ENCODE peak calls at places on chromosomes 5 and 9, in seven cellular contexts. One of them, this sample, is unnamed.

GRCh38 chr5:172788771-172789686 is 18.0 kb upstream of the DUSP1 start:
- DNase-seq in heart left ventricle: peak
- DNase-seq in stomach: peak
- DNase-seq in progenitor cell of endocrine pancreas: no peak
- DNase-seq in neural crest cell: no peak
- DNase-seq in WTC11: no peak
- DNase-seq in body of pancreas: peak
- DNase-seq in this sample: no peak

GRCh38 chr9:16426716-16427115 is 443.8 kb downstream of the BNC2 start:
- DNase-seq in WTC11: no peak
- DNase-seq in heart left ventricle: no peak
- DNase-seq in body of pancreas: no peak
- DNase-seq in stomach: no peak
- DNase-seq in neural crest cell: no peak
- DNase-seq in progenitor cell of endocrine pancreas: no peak
- DNase-seq in this sample: no peak

GRCh38 chr9:15965246-15965745 is 412.5 kb downstream of the CCDC171 start:
- DNase-seq in heart left ventricle: no peak
- DNase-seq in stomach: no peak
- DNase-seq in WTC11: no peak
- DNase-seq in neural crest cell: no peak
- DNase-seq in body of pancreas: no peak
- DNase-seq in progenitor cell of endocrine pancreas: no peak
- DNase-seq in this sample: no peak

GRCh38 chr9:131259432-131259885 is 16.9 kb downstream of the FAM78A start:
- DNase-seq in neural crest cell: no peak
- DNase-seq in heart left ventricle: no peak
- DNase-seq in progenitor cell of endocrine pancreas: no peak
- DNase-seq in stomach: no peak
- DNase-seq in body of pancreas: no peak
- DNase-seq in WTC11: no peak
- DNase-seq in this sample: no peak

GRCh38 chr5:36744678-36745659 is 131.6 kb upstream of the NIPBL start:
- DNase-seq in neural crest cell: peak
- DNase-seq in body of pancreas: peak
- DNase-seq in heart left ventricle: peak
- DNase-seq in progenitor cell of endocrine pancreas: peak
- DNase-seq in WTC11: peak
- DNase-seq in stomach: peak
- DNase-seq in this sample: peak

GRCh38 chr5:21661129-21661528 is 1192.0 kb downstream of the CDH12 start:
- DNase-seq in WTC11: no peak
- DNase-seq in heart left ventricle: no peak
- DNase-seq in body of pancreas: no peak
- DNase-seq in progenitor cell of endocrine pancreas: no peak
- DNase-seq in neural crest cell: no peak
- DNase-seq in stomach: no peak
- DNase-seq in this sample: no peak

GRCh38 chr5:88388476-88389170 is 120.0 kb upstream of the TMEM161B start:
- DNase-seq in heart left ventricle: no peak
- DNase-seq in neural crest cell: no peak
- DNase-seq in body of pancreas: no peak
- DNase-seq in stomach: no peak
- DNase-seq in progenitor cell of endocrine pancreas: no peak
- DNase-seq in WTC11: no peak
- DNase-seq in this sample: no peak

GRCh38 chr5:171783051-171783450 is 2.6 kb upstream of the SMIM23 start:
- DNase-seq in heart left ventricle: no peak
- DNase-seq in neural crest cell: no peak
- DNase-seq in WTC11: no peak
- DNase-seq in progenitor cell of endocrine pancreas: no peak
- DNase-seq in stomach: no peak
- DNase-seq in body of pancreas: no peak
- DNase-seq in this sample: no peak

GRCh38 chr9:124045076-124045829 is 33.7 kb downstream of the LHX2 start:
- DNase-seq in WTC11: peak
- DNase-seq in neural crest cell: no peak
- DNase-seq in heart left ventricle: peak
- DNase-seq in stomach: peak
- DNase-seq in body of pancreas: peak
- DNase-seq in progenitor cell of endocrine pancreas: no peak
- DNase-seq in this sample: no peak

GRCh38 chr5:59119480-59119879 is 536.6 kb downstream of the RAB3C start:
- DNase-seq in body of pancreas: no peak
- DNase-seq in neural crest cell: no peak
- DNase-seq in WTC11: no peak
- DNase-seq in heart left ventricle: no peak
- DNase-seq in progenitor cell of endocrine pancreas: no peak
- DNase-seq in stomach: no peak
- DNase-seq in this sample: no peak

GRCh38 chr9:72292874-72293607 is 72.0 kb downstream of the ZFAND5 start:
- DNase-seq in heart left ventricle: no peak
- DNase-seq in stomach: peak
- DNase-seq in neural crest cell: no peak
- DNase-seq in WTC11: no peak
- DNase-seq in progenitor cell of endocrine pancreas: no peak
- DNase-seq in body of pancreas: no peak
- DNase-seq in this sample: no peak

GRCh38 chr9:132147331-132147730 is 14.5 kb upstream of the NTNG2 start:
- DNase-seq in WTC11: no peak
- DNase-seq in neural crest cell: no peak
- DNase-seq in progenitor cell of endocrine pancreas: no peak
- DNase-seq in heart left ventricle: no peak
- DNase-seq in body of pancreas: no peak
- DNase-seq in stomach: no peak
- DNase-seq in this sample: no peak

GRCh38 chr5:51411917-51412316 is 28.7 kb downstream of the ISL1 start:
- DNase-seq in neural crest cell: no peak
- DNase-seq in body of pancreas: no peak
- DNase-seq in progenitor cell of endocrine pancreas: no peak
- DNase-seq in heart left ventricle: no peak
- DNase-seq in stomach: no peak
- DNase-seq in WTC11: no peak
- DNase-seq in this sample: no peak

GRCh38 chr5:167699434-167699833 is 592.0 kb upstream of the WWC1 start:
- DNase-seq in neural crest cell: no peak
- DNase-seq in progenitor cell of endocrine pancreas: no peak
- DNase-seq in stomach: no peak
- DNase-seq in WTC11: no peak
- DNase-seq in heart left ventricle: no peak
- DNase-seq in body of pancreas: no peak
- DNase-seq in this sample: no peak

GRCh38 chr5:168468836-168469235 is 17.4 kb upstream of the RARS1 start:
- DNase-seq in stomach: no peak
- DNase-seq in body of pancreas: no peak
- DNase-seq in neural crest cell: no peak
- DNase-seq in progenitor cell of endocrine pancreas: no peak
- DNase-seq in WTC11: no peak
- DNase-seq in heart left ventricle: no peak
- DNase-seq in this sample: no peak

GRCh38 chr5:158543539-158544387 is 556.0 kb downstream of the EBF1 start:
- DNase-seq in body of pancreas: no peak
- DNase-seq in neural crest cell: no peak
- DNase-seq in progenitor cell of endocrine pancreas: no peak
- DNase-seq in WTC11: no peak
- DNase-seq in heart left ventricle: no peak
- DNase-seq in stomach: no peak
- DNase-seq in this sample: no peak

GRCh38 chr5:855771-856530 is 5.2 kb upstream of the ZDHHC11 start:
- DNase-seq in WTC11: no peak
- DNase-seq in stomach: no peak
- DNase-seq in body of pancreas: no peak
- DNase-seq in heart left ventricle: peak
- DNase-seq in progenitor cell of endocrine pancreas: no peak
- DNase-seq in neural crest cell: no peak
- DNase-seq in this sample: no peak

GRCh38 chr5:139012170-139012569 is 137.0 kb upstream of the LRRTM2 start:
- DNase-seq in WTC11: peak
- DNase-seq in heart left ventricle: no peak
- DNase-seq in progenitor cell of endocrine pancreas: no peak
- DNase-seq in body of pancreas: no peak
- DNase-seq in neural crest cell: no peak
- DNase-seq in stomach: no peak
- DNase-seq in this sample: no peak

GRCh38 chr5:37840036-37840909 is at the start of gene GDNF:
- DNase-seq in stomach: peak
- DNase-seq in body of pancreas: no peak
- DNase-seq in WTC11: peak
- DNase-seq in heart left ventricle: peak
- DNase-seq in neural crest cell: peak
- DNase-seq in progenitor cell of endocrine pancreas: peak
- DNase-seq in this sample: no peak

GRCh38 chr9:37339945-37340344 is 82.6 kb upstream of the GRHPR start:
- DNase-seq in neural crest cell: no peak
- DNase-seq in body of pancreas: no peak
- DNase-seq in WTC11: no peak
- DNase-seq in progenitor cell of endocrine pancreas: no peak
- DNase-seq in stomach: no peak
- DNase-seq in heart left ventricle: no peak
- DNase-seq in this sample: no peak

GRCh38 chr9:111153973-111154590 is 115.8 kb upstream of the LPAR1 start:
- DNase-seq in body of pancreas: no peak
- DNase-seq in WTC11: no peak
- DNase-seq in neural crest cell: no peak
- DNase-seq in heart left ventricle: no peak
- DNase-seq in progenitor cell of endocrine pancreas: no peak
- DNase-seq in stomach: no peak
- DNase-seq in this sample: no peak

GRCh38 chr9:4967521-4967920 is 17.6 kb upstream of the JAK2 start:
- DNase-seq in neural crest cell: no peak
- DNase-seq in progenitor cell of endocrine pancreas: no peak
- DNase-seq in stomach: no peak
- DNase-seq in WTC11: no peak
- DNase-seq in body of pancreas: no peak
- DNase-seq in heart left ventricle: no peak
- DNase-seq in this sample: no peak

GRCh38 chr5:132807163-132807838 is 5.8 kb upstream of the SOWAHA start:
- DNase-seq in body of pancreas: peak
- DNase-seq in neural crest cell: peak
- DNase-seq in WTC11: peak
- DNase-seq in progenitor cell of endocrine pancreas: no peak
- DNase-seq in heart left ventricle: no peak
- DNase-seq in stomach: peak
- DNase-seq in this sample: no peak

GRCh38 chr5:132797651-132798050 is 15.5 kb upstream of the SOWAHA start:
- DNase-seq in WTC11: no peak
- DNase-seq in progenitor cell of endocrine pancreas: no peak
- DNase-seq in heart left ventricle: no peak
- DNase-seq in neural crest cell: no peak
- DNase-seq in stomach: no peak
- DNase-seq in body of pancreas: no peak
- DNase-seq in this sample: no peak

GRCh38 chr5:132799392-132799791 is 13.7 kb upstream of the SOWAHA start:
- DNase-seq in progenitor cell of endocrine pancreas: no peak
- DNase-seq in WTC11: no peak
- DNase-seq in heart left ventricle: no peak
- DNase-seq in stomach: no peak
- DNase-seq in neural crest cell: no peak
- DNase-seq in body of pancreas: no peak
- DNase-seq in this sample: no peak

GRCh38 chr5:132800545-132800944 is 12.6 kb upstream of the SOWAHA start:
- DNase-seq in stomach: no peak
- DNase-seq in heart left ventricle: no peak
- DNase-seq in neural crest cell: no peak
- DNase-seq in progenitor cell of endocrine pancreas: no peak
- DNase-seq in body of pancreas: no peak
- DNase-seq in WTC11: no peak
- DNase-seq in this sample: no peak

GRCh38 chr5:132802044-132802684 is 10.9 kb upstream of the SOWAHA start:
- DNase-seq in stomach: no peak
- DNase-seq in neural crest cell: no peak
- DNase-seq in heart left ventricle: no peak
- DNase-seq in progenitor cell of endocrine pancreas: no peak
- DNase-seq in body of pancreas: no peak
- DNase-seq in WTC11: no peak
- DNase-seq in this sample: no peak
- TF ChIP-seq CTCF in stomach: no peak
- TF ChIP-seq CTCF in neural crest cell: no peak
- TF ChIP-seq CTCF in heart left ventricle: peak
- TF ChIP-seq CTCF in progenitor cell of endocrine pancreas: no peak
- TF ChIP-seq CTCF in body of pancreas: no peak
- TF ChIP-seq CTCF in WTC11: no peak
- TF ChIP-seq CTCF in this sample: no peak

GRCh38 chr5:122492675-122493074 is 180.6 kb downstream of the SNCAIP start:
- DNase-seq in WTC11: no peak
- DNase-seq in body of pancreas: no peak
- DNase-seq in stomach: no peak
- DNase-seq in heart left ventricle: no peak
- DNase-seq in progenitor cell of endocrine pancreas: no peak
- DNase-seq in neural crest cell: no peak
- DNase-seq in this sample: no peak
- TF ChIP-seq CTCF in WTC11: no peak
- TF ChIP-seq CTCF in body of pancreas: no peak
- TF ChIP-seq CTCF in stomach: no peak
- TF ChIP-seq CTCF in heart left ventricle: no peak
- TF ChIP-seq CTCF in progenitor cell of endocrine pancreas: peak
- TF ChIP-seq CTCF in neural crest cell: peak
- TF ChIP-seq CTCF in this sample: peak

GRCh38 chr9:103152473-103152872 is 157.3 kb downstream of the CYLC2 start:
- DNase-seq in heart left ventricle: no peak
- DNase-seq in WTC11: no peak
- DNase-seq in stomach: no peak
- DNase-seq in neural crest cell: no peak
- DNase-seq in body of pancreas: no peak
- DNase-seq in progenitor cell of endocrine pancreas: no peak
- DNase-seq in this sample: no peak
- TF ChIP-seq CTCF in heart left ventricle: no peak
- TF ChIP-seq CTCF in WTC11: no peak
- TF ChIP-seq CTCF in stomach: no peak
- TF ChIP-seq CTCF in neural crest cell: no peak
- TF ChIP-seq CTCF in body of pancreas: no peak
- TF ChIP-seq CTCF in progenitor cell of endocrine pancreas: no peak
- TF ChIP-seq CTCF in this sample: no peak

DNA sequence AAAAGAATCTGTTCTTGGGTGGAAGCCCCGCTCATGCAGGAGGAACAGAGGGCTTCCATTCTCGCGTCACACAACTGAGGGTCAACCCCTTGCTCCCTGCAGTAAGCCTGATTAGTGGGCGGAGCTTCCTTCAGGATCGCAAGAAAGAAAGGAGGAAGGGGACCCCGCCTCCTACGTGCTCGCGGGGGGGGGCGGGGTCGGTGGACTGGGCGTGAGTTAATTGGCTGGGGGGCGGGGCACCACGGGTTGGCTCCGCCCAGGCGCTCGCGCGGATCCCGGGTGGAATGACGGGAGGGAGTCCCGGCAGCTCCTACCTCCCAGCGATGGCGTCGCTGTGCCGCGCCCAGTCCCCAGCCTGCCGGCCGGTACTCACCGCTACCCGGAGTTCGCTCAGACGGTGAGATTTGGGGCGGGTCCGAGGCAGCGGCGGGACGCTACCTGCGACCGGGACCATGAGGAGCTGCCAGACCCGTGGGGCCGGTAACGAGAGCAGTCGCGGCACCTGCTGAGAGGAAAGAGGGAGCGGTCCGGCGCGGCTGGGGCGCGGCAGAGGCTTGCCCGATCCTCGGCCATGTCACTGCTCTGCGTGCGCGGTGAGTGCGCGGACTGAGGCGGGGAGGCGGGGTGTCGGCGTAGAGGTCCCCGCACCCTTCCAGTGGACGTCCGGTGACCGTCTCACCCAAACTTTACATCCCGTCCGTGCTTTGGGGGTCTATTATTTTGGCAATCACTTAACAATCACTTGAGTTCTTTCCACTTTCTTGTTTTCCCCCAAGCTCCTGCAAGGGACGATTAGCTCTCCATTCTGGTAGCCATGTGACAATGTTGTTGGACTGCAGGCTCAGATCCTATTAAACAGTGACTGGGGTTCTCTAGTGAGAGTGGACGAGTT is at the start of gene UNC13B:
- DNase-seq in body of pancreas: peak
- DNase-seq in WTC11: peak
- DNase-seq in neural crest cell: peak
- DNase-seq in heart left ventricle: peak
- DNase-seq in progenitor cell of endocrine pancreas: peak
- DNase-seq in stomach: peak
- DNase-seq in this sample: peak
- TF ChIP-seq CTCF in body of pancreas: no peak
- TF ChIP-seq CTCF in WTC11: no peak
- TF ChIP-seq CTCF in neural crest cell: peak
- TF ChIP-seq CTCF in heart left ventricle: peak
- TF ChIP-seq CTCF in progenitor cell of endocrine pancreas: peak
- TF ChIP-seq CTCF in stomach: no peak
- TF ChIP-seq CTCF in this sample: no peak